ENCODE peak calls at places on chromosomes 6 and 20, in ten cellular contexts. W, R, P, V, F, Y, L, J, H and Q are unnamed samples.

GRCh38 chr6:20879121-20879520 is 344.9 kb downstream of the CDKAL1 start:
- DNase-seq in J (no peak), R (no peak), P (no peak), L (no peak), H (no peak), Y (no peak), W (no peak), V (no peak), F (no peak), Q (no peak)

GRCh38 chr20:42792052-42792451 is 397.7 kb downstream of the PTPRT start:
- DNase-seq in R (no peak), V (no peak), L (no peak), H (no peak), F (no peak), P (no peak), Y (no peak), J (no peak), W (no peak), Q (no peak)

GRCh38 chr6:143598466-143599080 is 79.2 kb upstream of the PHACTR2 start:
- DNase-seq in R (no peak), H (no peak), V (no peak), P (no peak), J (no peak), Y (no peak), F (no peak), L (no peak), W (no peak), Q (no peak)

GRCh38 chr6:164097557-164098398 is 683.3 kb downstream of the QKI start:
- DNase-seq in Y (no peak), H (no peak), R (no peak), P (no peak), J (peak; percentile 29), V (peak; percentile 69), F (peak; percentile 36), L (no peak), W (no peak), Q (no peak)

GRCh38 chr6:75086236-75086635 is 119.6 kb downstream of the COL12A1 start:
- DNase-seq in J (no peak), V (no peak), R (no peak), H (no peak), F (no peak), L (no peak), W (no peak), Y (no peak), P (no peak), Q (no peak)

GRCh38 chr6:33914519-33915120 is 110.8 kb upstream of the MLN start:
- DNase-seq in Y (no peak), R (no peak), W (no peak), V (no peak), L (no peak), P (no peak), F (no peak), H (no peak), J (no peak), Q (no peak)

GRCh38 chr6:47137073-47137472 is 94.9 kb upstream of the ADGRF1 start:
- DNase-seq in F (no peak), R (no peak), V (no peak), L (no peak), H (no peak), W (no peak), Y (no peak), P (no peak), J (no peak), Q (no peak)

GRCh38 chr20:24842591-24843442 is 106.3 kb upstream of the CST7 start:
- DNase-seq in R (no peak), P (no peak), V (no peak), W (no peak), Y (no peak), H (no peak), L (no peak), J (no peak), F (no peak), Q (no peak)

GRCh38 chr6:145063091-145063490 is 672.2 kb downstream of the EPM2A start:
- DNase-seq in L (no peak), V (no peak), P (no peak), F (no peak), Y (no peak), R (no peak), J (no peak), W (no peak), H (no peak), Q (no peak)

GRCh38 chr6:132683543-132683942 is 24.6 kb upstream of the TAAR1 start:
- DNase-seq in W (no peak), V (no peak), R (no peak), L (no peak), H (no peak), Y (no peak), F (no peak), P (no peak), J (no peak), Q (peak; percentile 16)

GRCh38 chr6:5994234-5994998 is 12.3 kb downstream of the NRN1 start:
- DNase-seq in V (peak; percentile 72), L (no peak), R (no peak), F (peak; percentile 50), J (no peak), P (no peak), W (no peak), Y (no peak), H (no peak), Q (no peak)

GRCh38 chr6:125252891-125253290 is 48.9 kb downstream of the HDDC2 start:
- DNase-seq in V (no peak), H (no peak), P (no peak), J (no peak), F (peak; percentile 21), Y (no peak), W (no peak), R (no peak), L (no peak), Q (no peak)

GRCh38 chr6:133340557-133340956 is 99.4 kb downstream of the EYA4 start:
- DNase-seq in R (no peak), F (no peak), J (no peak), Y (no peak), P (no peak), L (no peak), W (no peak), V (no peak), H (no peak), Q (no peak)

GRCh38 chr6:132215805-132216204 is 185.5 kb downstream of the MOXD1 start:
- DNase-seq in F (no peak), P (no peak), L (no peak), J (no peak), R (no peak), Y (no peak), H (no peak), V (no peak), W (no peak), Q (no peak)

GRCh38 chr20:63254237-63254535 is at the start of gene NKAIN4:
- DNase-seq in Y (no peak), F (no peak), L (no peak), J (no peak), P (no peak), W (no peak), H (no peak), R (no peak), V (no peak), Q (no peak)
- H3K27me3 ChIP-seq in Y (peaks cover 67% of the 10 kb centered on the region), F (peaks cover 26% of the 10 kb centered on the region), L (peaks cover 17% of the 10 kb centered on the region), J (peaks cover 64% of the 10 kb centered on the region), P (peaks cover 63% of the 10 kb centered on the region), W (peaks cover 72% of the 10 kb centered on the region), H (peaks cover 90% of the 10 kb centered on the region), R (peaks cover 15% of the 10 kb centered on the region), V (peaks cover 38% of the 10 kb centered on the region), Q (peaks cover 45% of the 10 kb centered on the region)

GRCh38 chr20:35929301-35929700 is 25.0 kb downstream of the SCAND1 start:
- DNase-seq in J (no peak), P (no peak), F (no peak), V (no peak), Y (no peak), L (no peak), W (no peak), H (no peak), R (no peak), Q (no peak)
- H3K4me3 ChIP-seq in J (no peak overlapping the region), P (no peak overlapping the region), F (no peak overlapping the region), V (no peak overlapping the region), Y (no peak overlapping the region), L (no peak overlapping the region), W (no peak overlapping the region), H (no peak overlapping the region), R (no peak overlapping the region), Q (no peak overlapping the region)

GRCh38 chr20:44761423-44761822 is 15.8 kb downstream of the KCNK15 start:
- DNase-seq in V (peak; percentile 52), P (no peak), W (no peak), H (no peak), F (no peak), L (no peak), R (no peak), J (no peak), Y (no peak), Q (no peak)

GRCh38 chr20:44756956-44757355 is 11.3 kb downstream of the KCNK15 start:
- DNase-seq in Y (no peak), W (no peak), V (peak; percentile 37), J (no peak), L (no peak), H (no peak), P (no peak), F (no peak), R (no peak), Q (no peak)

GRCh38 chr20:44756011-44756688 is 10.5 kb downstream of the KCNK15 start:
- DNase-seq in J (no peak), V (peak; percentile 56), H (no peak), L (no peak), W (no peak), Y (no peak), P (no peak), F (no peak), R (no peak), Q (no peak)

GRCh38 chr20:44759595-44759994 is 13.9 kb downstream of the KCNK15 start:
- DNase-seq in R (no peak), F (no peak), Y (no peak), H (no peak), J (no peak), V (no peak), P (no peak), L (no peak), W (no peak), Q (no peak)

GRCh38 chr20:44758247-44759101 is 12.8 kb downstream of the KCNK15 start:
- DNase-seq in W (no peak), J (no peak), L (no peak), V (peak; percentile 47), Y (no peak), P (no peak), H (no peak), R (no peak), F (no peak), Q (no peak)
- H3K27me3 ChIP-seq in W (peaks cover 3% of the 10 kb centered on the region), J (no peaks in the 10 kb centered on the region), L (no peaks in the 10 kb centered on the region), V (no peaks in the 10 kb centered on the region), Y (no peaks in the 10 kb centered on the region), P (peaks cover 94% of the 10 kb centered on the region), H (peaks cover 3% of the 10 kb centered on the region), R (no peaks in the 10 kb centered on the region), F (peaks cover 20% of the 10 kb centered on the region), Q (peaks cover 6% of the 10 kb centered on the region)

DNA sequence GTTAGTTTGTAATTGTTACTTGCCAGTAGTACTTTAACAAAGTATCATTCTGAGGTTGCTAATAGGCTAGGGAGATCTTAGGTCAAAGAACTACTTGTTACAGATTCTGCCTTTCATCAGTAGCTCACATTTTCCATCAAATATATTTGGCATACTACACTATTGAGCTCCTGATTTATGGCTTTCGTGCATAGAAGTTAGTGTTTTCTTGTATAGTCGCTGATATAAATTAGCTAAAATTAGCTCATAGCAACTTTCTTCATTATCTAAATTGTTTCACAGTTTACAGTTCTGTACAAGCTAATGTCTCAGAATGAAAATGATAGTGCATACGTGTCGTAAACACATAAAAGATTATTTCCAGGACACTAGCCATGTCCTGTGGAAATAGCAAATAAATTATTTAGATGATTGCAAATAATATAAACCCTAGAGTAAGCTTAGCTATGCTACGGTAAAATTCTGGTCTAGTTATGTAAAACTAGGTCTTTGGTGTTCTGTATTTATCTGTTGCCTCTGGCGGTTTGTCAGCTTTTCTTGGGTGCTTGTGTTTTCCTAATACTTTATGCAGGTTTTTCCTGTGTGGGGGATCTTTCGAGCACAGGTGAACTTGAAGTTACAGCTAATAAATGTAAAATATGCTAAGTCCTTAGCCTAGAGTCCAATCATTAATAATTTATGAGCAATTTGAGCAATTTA is 15.1 kb downstream of the PDE7B start:
- DNase-seq in P (no peak), F (no peak), Y (no peak), J (no peak), W (no peak), R (no peak), L (no peak), H (no peak), V (no peak), Q (no peak)
- H3K4me3 ChIP-seq in P (no peak overlapping the region), F (no peak overlapping the region), Y (no peak overlapping the region), J (no peak overlapping the region), W (no peak overlapping the region), R (no peak overlapping the region), L (no peak overlapping the region), H (peak overlapping the region; percentile 48), V (no peak overlapping the region), Q (no peak overlapping the region)